ENCODE peak calls at places on chromosomes 16 and 17, in six cellular contexts. One of them, this sample, is unnamed. For H3K4me1, the result is how much of the 10 kb centered on the place peaks cover.

GRCh38 chr17:76546556-76547182 is 6.8 kb downstream of the PRCD start:
- DNase-seq in vagina: no peak
- DNase-seq in sigmoid colon: no peak
- DNase-seq in gastrocnemius medialis: no peak
- DNase-seq in IMR-90: peak
- DNase-seq in right lobe of liver: no peak
- DNase-seq in this sample: no peak

GRCh38 chr16:70579648-70580630 is 56.3 kb downstream of the SF3B3 start:
- DNase-seq in vagina: no peak
- DNase-seq in sigmoid colon: peak
- DNase-seq in gastrocnemius medialis: no peak
- DNase-seq in IMR-90: no peak
- DNase-seq in right lobe of liver: no peak
- DNase-seq in this sample: no peak

GRCh38 chr16:25700547-25700946 is 8.8 kb downstream of the HS3ST4 start:
- DNase-seq in vagina: no peak
- DNase-seq in sigmoid colon: no peak
- DNase-seq in gastrocnemius medialis: no peak
- DNase-seq in IMR-90: no peak
- DNase-seq in right lobe of liver: no peak
- DNase-seq in this sample: no peak

GRCh38 chr17:79515646-79516604 is 94.9 kb downstream of the RBFOX3 start:
- DNase-seq in vagina: no peak
- DNase-seq in sigmoid colon: no peak
- DNase-seq in gastrocnemius medialis: no peak
- DNase-seq in IMR-90: peak
- DNase-seq in right lobe of liver: no peak
- DNase-seq in this sample: no peak

GRCh38 chr17:68428498-68429172 is 28.7 kb downstream of the WIPI1 start:
- DNase-seq in vagina: peak
- DNase-seq in sigmoid colon: no peak
- DNase-seq in gastrocnemius medialis: no peak
- DNase-seq in IMR-90: no peak
- DNase-seq in right lobe of liver: peak
- DNase-seq in this sample: no peak

GRCh38 chr16:16154292-16154951 is 68.9 kb downstream of the ABCC6 start:
- DNase-seq in vagina: no peak
- DNase-seq in sigmoid colon: no peak
- DNase-seq in gastrocnemius medialis: no peak
- DNase-seq in IMR-90: no peak
- DNase-seq in right lobe of liver: no peak
- DNase-seq in this sample: no peak

GRCh38 chr17:16877102-16877501 is 94.8 kb downstream of the TNFRSF13B start:
- DNase-seq in vagina: no peak
- DNase-seq in sigmoid colon: no peak
- DNase-seq in gastrocnemius medialis: no peak
- DNase-seq in IMR-90: no peak
- DNase-seq in right lobe of liver: peak
- DNase-seq in this sample: no peak

GRCh38 chr17:49552070-49552751 is 23.5 kb upstream of the NXPH3 start:
- DNase-seq in vagina: peak
- DNase-seq in sigmoid colon: no peak
- DNase-seq in gastrocnemius medialis: no peak
- DNase-seq in IMR-90: peak
- DNase-seq in right lobe of liver: peak
- DNase-seq in this sample: no peak

GRCh38 chr16:53769185-53769584 is 65.2 kb downstream of the FTO start:
- DNase-seq in vagina: no peak
- DNase-seq in sigmoid colon: no peak
- DNase-seq in gastrocnemius medialis: no peak
- DNase-seq in IMR-90: no peak
- DNase-seq in right lobe of liver: no peak
- DNase-seq in this sample: no peak

GRCh38 chr16:75288596-75289120 is 37.2 kb upstream of the BCAR1 start:
- DNase-seq in vagina: no peak
- DNase-seq in sigmoid colon: no peak
- DNase-seq in gastrocnemius medialis: no peak
- DNase-seq in IMR-90: no peak
- DNase-seq in right lobe of liver: no peak
- DNase-seq in this sample: no peak

GRCh38 chr17:46733837-46734516 is 84.5 kb downstream of the WNT3 start:
- DNase-seq in vagina: no peak
- DNase-seq in sigmoid colon: no peak
- DNase-seq in gastrocnemius medialis: no peak
- DNase-seq in IMR-90: peak
- DNase-seq in right lobe of liver: no peak
- DNase-seq in this sample: no peak

GRCh38 chr17:28405632-28406477 is at the start of gene SLC46A1:
- DNase-seq in vagina: no peak
- DNase-seq in sigmoid colon: peak
- DNase-seq in gastrocnemius medialis: no peak
- DNase-seq in IMR-90: no peak
- DNase-seq in right lobe of liver: peak
- DNase-seq in this sample: no peak

GRCh38 chr17:1762906-1763829 is 1.3 kb downstream of the SERPINF1 start:
- DNase-seq in vagina: no peak
- DNase-seq in sigmoid colon: peak
- DNase-seq in gastrocnemius medialis: peak
- DNase-seq in IMR-90: peak
- DNase-seq in right lobe of liver: peak
- DNase-seq in this sample: no peak

DNA sequence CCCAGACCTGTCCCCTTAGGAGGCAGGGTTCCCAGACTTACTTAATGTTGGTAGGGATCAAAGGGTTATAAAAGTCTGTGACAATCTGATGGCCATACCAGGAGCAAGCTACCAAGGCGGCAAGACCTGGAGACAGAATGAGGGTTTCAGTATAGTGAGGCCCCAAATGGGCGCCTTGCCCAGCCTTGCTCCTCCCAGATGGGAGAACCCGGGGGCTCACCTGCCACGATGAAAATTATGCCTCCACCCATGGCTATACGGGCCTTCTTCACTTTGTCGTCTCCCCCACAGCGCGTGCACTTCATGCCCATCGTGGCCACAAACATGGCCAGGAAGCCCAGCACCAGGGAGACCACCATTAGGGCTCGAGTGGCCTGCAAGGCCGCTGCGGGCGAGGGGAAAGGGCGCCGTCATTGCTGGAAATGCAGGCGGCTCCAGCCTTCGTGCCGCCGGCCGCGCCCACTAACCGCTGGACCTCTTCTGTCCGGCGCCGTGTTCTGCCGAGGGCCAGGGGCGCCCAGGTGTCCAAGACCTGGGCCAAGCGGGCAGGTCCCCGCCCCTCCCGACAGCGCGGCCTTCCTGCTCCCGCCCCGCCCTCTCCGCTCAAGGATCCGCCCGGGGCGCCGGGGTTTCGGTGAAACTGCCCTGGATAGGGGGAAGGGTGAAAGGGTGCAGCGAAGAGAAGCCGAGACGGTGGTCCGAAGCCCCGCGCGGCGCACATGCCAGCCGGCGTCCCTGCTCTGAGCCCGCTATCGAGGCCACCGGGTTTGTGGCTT is 1.5 kb downstream of the CLDN7 start:
- DNase-seq in vagina: no peak
- DNase-seq in sigmoid colon: no peak
- DNase-seq in gastrocnemius medialis: no peak
- DNase-seq in IMR-90: no peak
- DNase-seq in right lobe of liver: peak
- DNase-seq in this sample: no peak
- TF ChIP-seq POLR2A in vagina: no peak
- TF ChIP-seq POLR2A in sigmoid colon: no peak
- TF ChIP-seq POLR2A in gastrocnemius medialis: no peak
- TF ChIP-seq POLR2A in IMR-90: no peak
- TF ChIP-seq POLR2A in right lobe of liver: peak
- TF ChIP-seq POLR2A in this sample: peak

GRCh38 chr16:52549011-52549692 is 2.2 kb upstream of the TOX3 start:
- DNase-seq in vagina: no peak
- DNase-seq in sigmoid colon: no peak
- DNase-seq in gastrocnemius medialis: no peak
- DNase-seq in IMR-90: no peak
- DNase-seq in right lobe of liver: no peak
- DNase-seq in this sample: no peak
- H3K4me3 ChIP-seq in vagina: no peak
- H3K4me3 ChIP-seq in sigmoid colon: no peak
- H3K4me3 ChIP-seq in gastrocnemius medialis: no peak
- H3K4me3 ChIP-seq in IMR-90: no peak
- H3K4me3 ChIP-seq in right lobe of liver: no peak
- H3K4me3 ChIP-seq in this sample: no peak

GRCh38 chr17:6077746-6078145 is 7.6 kb downstream of the WSCD1 start:
- DNase-seq in vagina: no peak
- DNase-seq in sigmoid colon: no peak
- DNase-seq in gastrocnemius medialis: no peak
- DNase-seq in IMR-90: no peak
- DNase-seq in right lobe of liver: no peak
- DNase-seq in this sample: no peak

GRCh38 chr17:6079155-6079554 is 9.0 kb downstream of the WSCD1 start:
- DNase-seq in vagina: no peak
- DNase-seq in sigmoid colon: no peak
- DNase-seq in gastrocnemius medialis: no peak
- DNase-seq in IMR-90: no peak
- DNase-seq in right lobe of liver: no peak
- DNase-seq in this sample: no peak

GRCh38 chr17:6078370-6078950 is 8.3 kb downstream of the WSCD1 start:
- DNase-seq in vagina: no peak
- DNase-seq in sigmoid colon: no peak
- DNase-seq in gastrocnemius medialis: no peak
- DNase-seq in IMR-90: no peak
- DNase-seq in right lobe of liver: no peak
- DNase-seq in this sample: no peak

GRCh38 chr17:6080711-6081430 is 10.7 kb downstream of the WSCD1 start:
- DNase-seq in vagina: no peak
- DNase-seq in sigmoid colon: no peak
- DNase-seq in gastrocnemius medialis: no peak
- DNase-seq in IMR-90: no peak
- DNase-seq in right lobe of liver: no peak
- DNase-seq in this sample: no peak

DNA sequence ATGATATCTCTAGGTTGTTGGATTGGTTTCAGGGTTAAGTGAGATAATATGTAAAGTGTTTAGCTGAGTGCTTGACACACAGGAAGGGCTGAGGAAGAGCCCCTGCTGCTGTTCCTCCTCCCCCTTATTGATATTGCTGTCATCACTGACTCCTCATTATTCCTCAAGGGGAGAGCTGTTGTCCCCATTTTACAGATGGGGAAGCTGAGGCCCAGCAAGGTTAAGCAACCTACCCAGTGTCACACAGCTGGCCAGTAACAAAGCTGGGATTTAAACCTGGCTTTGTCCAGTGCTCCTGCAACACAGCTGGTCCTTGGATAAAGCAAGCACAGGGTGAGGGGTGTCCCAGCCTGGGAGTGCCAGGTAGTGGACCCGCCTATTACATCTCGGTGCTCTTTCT is 9.8 kb downstream of the WSCD1 start:
- DNase-seq in vagina: no peak
- DNase-seq in sigmoid colon: no peak
- DNase-seq in gastrocnemius medialis: no peak
- DNase-seq in IMR-90: no peak
- DNase-seq in right lobe of liver: no peak
- DNase-seq in this sample: no peak
- H3K4me1 ChIP-seq in vagina: under half
- H3K4me1 ChIP-seq in sigmoid colon: under half
- H3K4me1 ChIP-seq in gastrocnemius medialis: under half
- H3K4me1 ChIP-seq in IMR-90: under half
- H3K4me1 ChIP-seq in right lobe of liver: under half
- H3K4me1 ChIP-seq in this sample: under half

DNA sequence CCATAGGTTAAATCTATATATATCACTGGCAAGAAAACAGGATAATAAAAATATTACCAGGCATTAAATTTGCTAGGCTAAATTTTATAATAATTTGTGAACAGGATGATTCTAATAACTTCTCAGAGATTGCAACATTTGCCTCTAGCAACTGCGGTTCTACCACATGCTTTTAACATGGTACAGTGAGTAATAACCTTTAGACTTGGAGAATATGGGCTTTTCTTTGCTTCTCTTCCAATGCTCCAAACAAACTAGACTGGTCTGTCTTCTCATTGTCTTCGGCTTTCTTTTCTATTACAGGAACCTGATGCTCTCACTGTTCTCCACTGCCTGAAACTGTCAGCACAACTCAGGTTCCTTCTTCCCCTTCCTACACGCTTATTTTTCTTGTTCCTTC is 80.6 kb downstream of the CA4 start:
- DNase-seq in vagina: no peak
- DNase-seq in sigmoid colon: no peak
- DNase-seq in gastrocnemius medialis: no peak
- DNase-seq in IMR-90: peak
- DNase-seq in right lobe of liver: no peak
- DNase-seq in this sample: no peak
- TF ChIP-seq POLR2A in vagina: no peak
- TF ChIP-seq POLR2A in sigmoid colon: no peak
- TF ChIP-seq POLR2A in gastrocnemius medialis: no peak
- TF ChIP-seq POLR2A in IMR-90: no peak
- TF ChIP-seq POLR2A in right lobe of liver: no peak
- TF ChIP-seq POLR2A in this sample: no peak